ENCODE peak calls at places on chromosomes 3 and 15, in nine cellular contexts. One of them, this sample, is unnamed.

GRCh38 chr15:69576948-69577351 is 124.3 kb downstream of the RPLP1 start:
- DNase-seq in PC-3: peak; percentile 47
- DNase-seq in activated naive CD4-positive, alpha-beta T cell treated with anti-CD3 and anti-CD28 coated beads, Interleukin-2, amount 50 U/mL, for 72 hours: no peak
- DNase-seq in NCI-H1092 treated with DMSO at 0.1 percent for 48 hours: no peak
- DNase-seq in sciatic nerve: no peak
- DNase-seq in activated T-helper 1 cell treated with anti-CD3 and anti-CD28 coated beads, Interleukin-12 subunit alpha, Interleukin-12 subunit beta, Interleukin-2, Interleukin-4 antibody, amounts not matched to agents 30 ng/mL and 10 ng/mL and 1 ng/mL, durations not matched to agents 14 hours and 24 hours and 36 hours: no peak
- DNase-seq in progenitor cell of endocrine pancreas: no peak
- DNase-seq in NCI-H510A treated with DMSO at 0.1 percent for 48 hours: peak; percentile 41
- DNase-seq in NCI-H748 treated with DMSO at 0.1 percent for 48 hours: peak; percentile 30
- DNase-seq in this sample: no peak

GRCh38 chr3:149965278-149965677 is 5.4 kb downstream of the PFN2 start:
- DNase-seq in PC-3: no peak
- DNase-seq in activated naive CD4-positive, alpha-beta T cell treated with anti-CD3 and anti-CD28 coated beads, Interleukin-2, amount 50 U/mL, for 72 hours: no peak
- DNase-seq in NCI-H1092 treated with DMSO at 0.1 percent for 48 hours: no peak
- DNase-seq in sciatic nerve: no peak
- DNase-seq in activated T-helper 1 cell treated with anti-CD3 and anti-CD28 coated beads, Interleukin-12 subunit alpha, Interleukin-12 subunit beta, Interleukin-2, Interleukin-4 antibody, amounts not matched to agents 30 ng/mL and 10 ng/mL and 1 ng/mL, durations not matched to agents 14 hours and 24 hours and 36 hours: no peak
- DNase-seq in progenitor cell of endocrine pancreas: no peak
- DNase-seq in NCI-H510A treated with DMSO at 0.1 percent for 48 hours: no peak
- DNase-seq in NCI-H748 treated with DMSO at 0.1 percent for 48 hours: no peak
- DNase-seq in this sample: no peak

GRCh38 chr3:52625041-52625440 is 60.7 kb downstream of the PBRM1 start:
- DNase-seq in PC-3: no peak
- DNase-seq in activated naive CD4-positive, alpha-beta T cell treated with anti-CD3 and anti-CD28 coated beads, Interleukin-2, amount 50 U/mL, for 72 hours: no peak
- DNase-seq in NCI-H1092 treated with DMSO at 0.1 percent for 48 hours: no peak
- DNase-seq in sciatic nerve: no peak
- DNase-seq in activated T-helper 1 cell treated with anti-CD3 and anti-CD28 coated beads, Interleukin-12 subunit alpha, Interleukin-12 subunit beta, Interleukin-2, Interleukin-4 antibody, amounts not matched to agents 30 ng/mL and 10 ng/mL and 1 ng/mL, durations not matched to agents 14 hours and 24 hours and 36 hours: no peak
- DNase-seq in progenitor cell of endocrine pancreas: no peak
- DNase-seq in NCI-H510A treated with DMSO at 0.1 percent for 48 hours: no peak
- DNase-seq in NCI-H748 treated with DMSO at 0.1 percent for 48 hours: no peak
- DNase-seq in this sample: no peak

GRCh38 chr3:42020681-42021307 is 58.9 kb upstream of the ULK4 start:
- DNase-seq in PC-3: peak; percentile 93
- DNase-seq in activated naive CD4-positive, alpha-beta T cell treated with anti-CD3 and anti-CD28 coated beads, Interleukin-2, amount 50 U/mL, for 72 hours: no peak
- DNase-seq in NCI-H1092 treated with DMSO at 0.1 percent for 48 hours: no peak
- DNase-seq in sciatic nerve: no peak
- DNase-seq in activated T-helper 1 cell treated with anti-CD3 and anti-CD28 coated beads, Interleukin-12 subunit alpha, Interleukin-12 subunit beta, Interleukin-2, Interleukin-4 antibody, amounts not matched to agents 30 ng/mL and 10 ng/mL and 1 ng/mL, durations not matched to agents 14 hours and 24 hours and 36 hours: no peak
- DNase-seq in progenitor cell of endocrine pancreas: no peak
- DNase-seq in NCI-H510A treated with DMSO at 0.1 percent for 48 hours: no peak
- DNase-seq in NCI-H748 treated with DMSO at 0.1 percent for 48 hours: no peak
- DNase-seq in this sample: peak; percentile 70

GRCh38 chr15:76310470-76311070 is 699 bp downstream of the ETFA start:
- DNase-seq in PC-3: peak; percentile 3
- DNase-seq in activated naive CD4-positive, alpha-beta T cell treated with anti-CD3 and anti-CD28 coated beads, Interleukin-2, amount 50 U/mL, for 72 hours: no peak
- DNase-seq in NCI-H1092 treated with DMSO at 0.1 percent for 48 hours: no peak
- DNase-seq in sciatic nerve: no peak
- DNase-seq in activated T-helper 1 cell treated with anti-CD3 and anti-CD28 coated beads, Interleukin-12 subunit alpha, Interleukin-12 subunit beta, Interleukin-2, Interleukin-4 antibody, amounts not matched to agents 30 ng/mL and 10 ng/mL and 1 ng/mL, durations not matched to agents 14 hours and 24 hours and 36 hours: no peak
- DNase-seq in progenitor cell of endocrine pancreas: no peak
- DNase-seq in NCI-H510A treated with DMSO at 0.1 percent for 48 hours: peak; percentile 29
- DNase-seq in NCI-H748 treated with DMSO at 0.1 percent for 48 hours: no peak
- DNase-seq in this sample: peak; percentile 34

GRCh38 chr3:178671261-178672191 is 135.3 kb downstream of the KCNMB2 start:
- DNase-seq in PC-3: peak; percentile 54
- DNase-seq in activated naive CD4-positive, alpha-beta T cell treated with anti-CD3 and anti-CD28 coated beads, Interleukin-2, amount 50 U/mL, for 72 hours: no peak
- DNase-seq in NCI-H1092 treated with DMSO at 0.1 percent for 48 hours: no peak
- DNase-seq in sciatic nerve: no peak
- DNase-seq in activated T-helper 1 cell treated with anti-CD3 and anti-CD28 coated beads, Interleukin-12 subunit alpha, Interleukin-12 subunit beta, Interleukin-2, Interleukin-4 antibody, amounts not matched to agents 30 ng/mL and 10 ng/mL and 1 ng/mL, durations not matched to agents 14 hours and 24 hours and 36 hours: no peak
- DNase-seq in progenitor cell of endocrine pancreas: no peak
- DNase-seq in NCI-H510A treated with DMSO at 0.1 percent for 48 hours: no peak
- DNase-seq in NCI-H748 treated with DMSO at 0.1 percent for 48 hours: peak; percentile 17
- DNase-seq in this sample: peak; percentile 24

GRCh38 chr3:55662683-55663082 is 175.6 kb upstream of the WNT5A start:
- DNase-seq in PC-3: peak; percentile 75
- DNase-seq in activated naive CD4-positive, alpha-beta T cell treated with anti-CD3 and anti-CD28 coated beads, Interleukin-2, amount 50 U/mL, for 72 hours: no peak
- DNase-seq in NCI-H1092 treated with DMSO at 0.1 percent for 48 hours: no peak
- DNase-seq in sciatic nerve: no peak
- DNase-seq in activated T-helper 1 cell treated with anti-CD3 and anti-CD28 coated beads, Interleukin-12 subunit alpha, Interleukin-12 subunit beta, Interleukin-2, Interleukin-4 antibody, amounts not matched to agents 30 ng/mL and 10 ng/mL and 1 ng/mL, durations not matched to agents 14 hours and 24 hours and 36 hours: no peak
- DNase-seq in progenitor cell of endocrine pancreas: no peak
- DNase-seq in NCI-H510A treated with DMSO at 0.1 percent for 48 hours: no peak
- DNase-seq in NCI-H748 treated with DMSO at 0.1 percent for 48 hours: no peak
- DNase-seq in this sample: no peak

GRCh38 chr15:64149424-64150235 is 1.9 kb upstream of the SNX22 start:
- DNase-seq in PC-3: peak; percentile 31
- DNase-seq in activated naive CD4-positive, alpha-beta T cell treated with anti-CD3 and anti-CD28 coated beads, Interleukin-2, amount 50 U/mL, for 72 hours: no peak
- DNase-seq in NCI-H1092 treated with DMSO at 0.1 percent for 48 hours: no peak
- DNase-seq in sciatic nerve: no peak
- DNase-seq in activated T-helper 1 cell treated with anti-CD3 and anti-CD28 coated beads, Interleukin-12 subunit alpha, Interleukin-12 subunit beta, Interleukin-2, Interleukin-4 antibody, amounts not matched to agents 30 ng/mL and 10 ng/mL and 1 ng/mL, durations not matched to agents 14 hours and 24 hours and 36 hours: no peak
- DNase-seq in progenitor cell of endocrine pancreas: no peak
- DNase-seq in NCI-H510A treated with DMSO at 0.1 percent for 48 hours: peak; percentile 6
- DNase-seq in NCI-H748 treated with DMSO at 0.1 percent for 48 hours: no peak
- DNase-seq in this sample: no peak

GRCh38 chr3:13213911-13214846 is 140.9 kb upstream of the IQSEC1 start:
- DNase-seq in PC-3: no peak
- DNase-seq in activated naive CD4-positive, alpha-beta T cell treated with anti-CD3 and anti-CD28 coated beads, Interleukin-2, amount 50 U/mL, for 72 hours: no peak
- DNase-seq in NCI-H1092 treated with DMSO at 0.1 percent for 48 hours: no peak
- DNase-seq in sciatic nerve: no peak
- DNase-seq in activated T-helper 1 cell treated with anti-CD3 and anti-CD28 coated beads, Interleukin-12 subunit alpha, Interleukin-12 subunit beta, Interleukin-2, Interleukin-4 antibody, amounts not matched to agents 30 ng/mL and 10 ng/mL and 1 ng/mL, durations not matched to agents 14 hours and 24 hours and 36 hours: no peak
- DNase-seq in progenitor cell of endocrine pancreas: no peak
- DNase-seq in NCI-H510A treated with DMSO at 0.1 percent for 48 hours: no peak
- DNase-seq in NCI-H748 treated with DMSO at 0.1 percent for 48 hours: no peak
- DNase-seq in this sample: no peak

GRCh38 chr3:160837394-160837975 is 81.5 kb downstream of the PPM1L start:
- DNase-seq in PC-3: no peak
- DNase-seq in activated naive CD4-positive, alpha-beta T cell treated with anti-CD3 and anti-CD28 coated beads, Interleukin-2, amount 50 U/mL, for 72 hours: no peak
- DNase-seq in NCI-H1092 treated with DMSO at 0.1 percent for 48 hours: no peak
- DNase-seq in sciatic nerve: no peak
- DNase-seq in activated T-helper 1 cell treated with anti-CD3 and anti-CD28 coated beads, Interleukin-12 subunit alpha, Interleukin-12 subunit beta, Interleukin-2, Interleukin-4 antibody, amounts not matched to agents 30 ng/mL and 10 ng/mL and 1 ng/mL, durations not matched to agents 14 hours and 24 hours and 36 hours: no peak
- DNase-seq in progenitor cell of endocrine pancreas: no peak
- DNase-seq in NCI-H510A treated with DMSO at 0.1 percent for 48 hours: no peak
- DNase-seq in NCI-H748 treated with DMSO at 0.1 percent for 48 hours: no peak
- DNase-seq in this sample: no peak

GRCh38 chr15:75125935-75126334 is 75.7 kb upstream of the C15orf39 start:
- DNase-seq in PC-3: no peak
- DNase-seq in activated naive CD4-positive, alpha-beta T cell treated with anti-CD3 and anti-CD28 coated beads, Interleukin-2, amount 50 U/mL, for 72 hours: no peak
- DNase-seq in NCI-H1092 treated with DMSO at 0.1 percent for 48 hours: no peak
- DNase-seq in sciatic nerve: no peak
- DNase-seq in activated T-helper 1 cell treated with anti-CD3 and anti-CD28 coated beads, Interleukin-12 subunit alpha, Interleukin-12 subunit beta, Interleukin-2, Interleukin-4 antibody, amounts not matched to agents 30 ng/mL and 10 ng/mL and 1 ng/mL, durations not matched to agents 14 hours and 24 hours and 36 hours: no peak
- DNase-seq in progenitor cell of endocrine pancreas: no peak
- DNase-seq in NCI-H510A treated with DMSO at 0.1 percent for 48 hours: no peak
- DNase-seq in NCI-H748 treated with DMSO at 0.1 percent for 48 hours: no peak
- DNase-seq in this sample: no peak

This sample was measured in fibroblast of villous mesenchyme.